ENCODE peak calls at places on chromosomes 13 and 19, in five cellular contexts. I is stimulated activated CD8-positive, alpha-beta memory T cell treated with anti-CD3 and anti-CD28 coated beads, Interleukin-2, amount 100 ng/mL, for 48 hours; N is Calu3; P is NCI-H2029; S is left colon. A is an unnamed sample.
A peak's percentile ranks its signal among the peaks of the same experiment; 100 is the strongest.

GRCh38 chr19:14003279-14004051 is 2.7 kb downstream of the RFX1 start:
- DNase-seq in I (no peak), N (no peak), P (no peak), S (no peak), A (peak; percentile 28)

GRCh38 chr13:73025212-73026012 is 33.4 kb upstream of the KLF5 start:
- DNase-seq in I (no peak), N (no peak), P (no peak), S (no peak), A (peak; percentile 38)

GRCh38 chr13:33721719-33722118 is 96.2 kb upstream of the RFC3 start:
- DNase-seq in I (no peak), N (no peak), P (no peak), S (no peak), A (peak; percentile 15)

GRCh38 chr13:106105153-106105552 is 430.3 kb downstream of the EFNB2 start:
- DNase-seq in I (no peak), N (no peak), P (no peak), S (no peak), A (peak; percentile 25)

GRCh38 chr13:43760257-43760656 is 26.5 kb downstream of the ENOX1 start:
- DNase-seq in I (no peak), N (no peak), P (no peak), S (no peak), A (no peak)

GRCh38 chr19:6997679-6998445 is 23.4 kb downstream of the MBD3L2B start:
- DNase-seq in I (no peak), N (no peak), P (no peak), S (no peak), A (no peak)

GRCh38 chr19:45505996-45506245 is 1.4 kb upstream of the VASP start:
- DNase-seq in I (no peak), N (no peak), P (no peak), S (no peak), A (no peak)

GRCh38 chr13:57264965-57265364 is 98.0 kb downstream of the PRR20E start:
- DNase-seq in I (no peak), N (no peak), P (no peak), S (no peak), A (no peak)

GRCh38 chr13:90070837-90071525 is 1276.5 kb upstream of the MIR17HG start:
- DNase-seq in I (no peak), N (no peak), P (no peak), S (no peak), A (no peak)

GRCh38 chr19:50334741-50335421 is 5.7 kb upstream of the KCNC3 start:
- DNase-seq in I (no peak), N (no peak), P (no peak), S (no peak), A (no peak)

GRCh38 chr13:23455401-23456185 is 22.1 kb upstream of the SACS start:
- DNase-seq in I (no peak), N (no peak), P (no peak), S (no peak), A (no peak)

GRCh38 chr13:99926014-99926731 is 45.4 kb downstream of the ZIC5 start:
- DNase-seq in I (no peak), N (peak; percentile 4), P (no peak), S (peak; percentile 49), A (no peak)

GRCh38 chr13:112616586-112617381 is 28.8 kb upstream of the TUBGCP3 start:
- DNase-seq in I (no peak), N (peak; percentile 12), P (no peak), S (no peak), A (peak; percentile 53)

GRCh38 chr13:33251131-33251629 is 34.4 kb downstream of the STARD13 start:
- DNase-seq in I (no peak), N (no peak), P (peak; percentile 3), S (no peak), A (peak; percentile 87)

GRCh38 chr19:32373614-32374295 is 28.3 kb downstream of the ZNF507 start:
- DNase-seq in I (no peak), N (peak; percentile 85), P (peak; percentile 79), S (peak; percentile 56), A (peak; percentile 96)

GRCh38 chr19:40933025-40933424 is 51.0 kb upstream of the CYP2A7 start:
- DNase-seq in I (no peak), N (no peak), P (no peak), S (no peak), A (no peak)